ENCODE peak calls at places on chromosomes 2 and 18, in eight cellular contexts. One of them, this sample, is unnamed.
A peak's percentile ranks its signal among the peaks of the same experiment; 100 is the strongest.

GRCh38 chr2:241049739-241050623 is 51.6 kb downstream of the SNED1 start:
- DNase-seq in naive thymus-derived CD4-positive, alpha-beta T cell: no peak
- DNase-seq in CD8-positive, alpha-beta memory T cell: no peak
- DNase-seq in Peyer's patch: no peak
- DNase-seq in HCT116: no peak
- DNase-seq in fibroblast of lung: no peak
- DNase-seq in mammary epithelial cell: no peak
- DNase-seq in pancreas: no peak
- DNase-seq in this sample: no peak

GRCh38 chr2:177604291-177605065 is 211.9 kb downstream of the AGPS start:
- DNase-seq in HCT116: peak; percentile 53
- DNase-seq in mammary epithelial cell: peak; percentile 23
- DNase-seq in Peyer's patch: no peak
- DNase-seq in fibroblast of lung: peak; percentile 82
- DNase-seq in pancreas: no peak
- DNase-seq in naive thymus-derived CD4-positive, alpha-beta T cell: no peak
- DNase-seq in CD8-positive, alpha-beta memory T cell: no peak
- DNase-seq in this sample: peak; percentile 31

GRCh38 chr2:181944914-181945291 is 40.8 kb upstream of the PPP1R1C start:
- DNase-seq in Peyer's patch: no peak
- DNase-seq in mammary epithelial cell: no peak
- DNase-seq in pancreas: no peak
- DNase-seq in HCT116: no peak
- DNase-seq in CD8-positive, alpha-beta memory T cell: no peak
- DNase-seq in naive thymus-derived CD4-positive, alpha-beta T cell: no peak
- DNase-seq in fibroblast of lung: no peak
- DNase-seq in this sample: no peak

GRCh38 chr2:107927034-107927534 is 59.2 kb upstream of the SLC5A7 start:
- DNase-seq in CD8-positive, alpha-beta memory T cell: no peak
- DNase-seq in fibroblast of lung: no peak
- DNase-seq in naive thymus-derived CD4-positive, alpha-beta T cell: no peak
- DNase-seq in Peyer's patch: no peak
- DNase-seq in pancreas: no peak
- DNase-seq in mammary epithelial cell: no peak
- DNase-seq in HCT116: no peak
- DNase-seq in this sample: no peak

GRCh38 chr2:107936427-107937359 is 49.6 kb upstream of the SLC5A7 start:
- DNase-seq in naive thymus-derived CD4-positive, alpha-beta T cell: no peak
- DNase-seq in mammary epithelial cell: no peak
- DNase-seq in HCT116: no peak
- DNase-seq in fibroblast of lung: no peak
- DNase-seq in pancreas: no peak
- DNase-seq in CD8-positive, alpha-beta memory T cell: no peak
- DNase-seq in Peyer's patch: no peak
- DNase-seq in this sample: no peak

GRCh38 chr2:75450068-75450467 is 110.7 kb downstream of the EVA1A start:
- DNase-seq in pancreas: no peak
- DNase-seq in CD8-positive, alpha-beta memory T cell: no peak
- DNase-seq in mammary epithelial cell: no peak
- DNase-seq in HCT116: no peak
- DNase-seq in fibroblast of lung: no peak
- DNase-seq in naive thymus-derived CD4-positive, alpha-beta T cell: no peak
- DNase-seq in Peyer's patch: no peak
- DNase-seq in this sample: no peak

GRCh38 chr2:1751768-1752725 is 7.7 kb upstream of the PXDN start:
- DNase-seq in pancreas: peak; percentile 42
- DNase-seq in mammary epithelial cell: no peak
- DNase-seq in CD8-positive, alpha-beta memory T cell: no peak
- DNase-seq in naive thymus-derived CD4-positive, alpha-beta T cell: no peak
- DNase-seq in fibroblast of lung: no peak
- DNase-seq in HCT116: no peak
- DNase-seq in Peyer's patch: no peak
- DNase-seq in this sample: no peak

GRCh38 chr2:127173073-127173472 is 47.0 kb downstream of the CYP27C1 start:
- DNase-seq in CD8-positive, alpha-beta memory T cell: no peak
- DNase-seq in Peyer's patch: no peak
- DNase-seq in HCT116: no peak
- DNase-seq in naive thymus-derived CD4-positive, alpha-beta T cell: no peak
- DNase-seq in fibroblast of lung: peak; percentile 92
- DNase-seq in pancreas: no peak
- DNase-seq in mammary epithelial cell: peak; percentile 73
- DNase-seq in this sample: no peak

GRCh38 chr18:41391616-41392610 is 563.1 kb upstream of the PIK3C3 start:
- DNase-seq in CD8-positive, alpha-beta memory T cell: no peak
- DNase-seq in naive thymus-derived CD4-positive, alpha-beta T cell: no peak
- DNase-seq in mammary epithelial cell: peak; percentile 34
- DNase-seq in Peyer's patch: no peak
- DNase-seq in fibroblast of lung: peak; percentile 72
- DNase-seq in HCT116: no peak
- DNase-seq in pancreas: peak; percentile 65
- DNase-seq in this sample: peak; percentile 10

GRCh38 chr2:32932825-32933755 is 13.7 kb upstream of the LTBP1 start:
- DNase-seq in HCT116: no peak
- DNase-seq in pancreas: no peak
- DNase-seq in mammary epithelial cell: no peak
- DNase-seq in CD8-positive, alpha-beta memory T cell: no peak
- DNase-seq in fibroblast of lung: no peak
- DNase-seq in Peyer's patch: no peak
- DNase-seq in naive thymus-derived CD4-positive, alpha-beta T cell: no peak
- DNase-seq in this sample: no peak

GRCh38 chr18:13412901-13413300 is 194.3 kb downstream of the LDLRAD4 start:
- DNase-seq in mammary epithelial cell: no peak
- DNase-seq in HCT116: no peak
- DNase-seq in CD8-positive, alpha-beta memory T cell: no peak
- DNase-seq in Peyer's patch: no peak
- DNase-seq in pancreas: no peak
- DNase-seq in naive thymus-derived CD4-positive, alpha-beta T cell: no peak
- DNase-seq in fibroblast of lung: no peak
- DNase-seq in this sample: no peak

GRCh38 chr2:226057365-226057764 is 657.9 kb downstream of the NYAP2 start:
- DNase-seq in CD8-positive, alpha-beta memory T cell: no peak
- DNase-seq in fibroblast of lung: no peak
- DNase-seq in naive thymus-derived CD4-positive, alpha-beta T cell: no peak
- DNase-seq in Peyer's patch: no peak
- DNase-seq in pancreas: no peak
- DNase-seq in HCT116: no peak
- DNase-seq in mammary epithelial cell: no peak
- DNase-seq in this sample: no peak

GRCh38 chr2:107008843-107009242 is 122.9 kb upstream of the ST6GAL2 start:
- DNase-seq in HCT116: no peak
- DNase-seq in naive thymus-derived CD4-positive, alpha-beta T cell: no peak
- DNase-seq in mammary epithelial cell: no peak
- DNase-seq in pancreas: no peak
- DNase-seq in Peyer's patch: no peak
- DNase-seq in CD8-positive, alpha-beta memory T cell: no peak
- DNase-seq in fibroblast of lung: no peak
- DNase-seq in this sample: no peak

GRCh38 chr2:32425719-32426141 is 68.9 kb downstream of the BIRC6 start:
- DNase-seq in Peyer's patch: no peak
- DNase-seq in naive thymus-derived CD4-positive, alpha-beta T cell: no peak
- DNase-seq in HCT116: no peak
- DNase-seq in pancreas: no peak
- DNase-seq in CD8-positive, alpha-beta memory T cell: no peak
- DNase-seq in fibroblast of lung: peak; percentile 52
- DNase-seq in mammary epithelial cell: no peak
- DNase-seq in this sample: no peak

GRCh38 chr2:220894069-220894468 is 678.0 kb downstream of the EPHA4 start:
- DNase-seq in HCT116: no peak
- DNase-seq in pancreas: no peak
- DNase-seq in naive thymus-derived CD4-positive, alpha-beta T cell: no peak
- DNase-seq in CD8-positive, alpha-beta memory T cell: no peak
- DNase-seq in fibroblast of lung: peak; percentile 24
- DNase-seq in Peyer's patch: no peak
- DNase-seq in mammary epithelial cell: no peak
- DNase-seq in this sample: no peak

GRCh38 chr2:240144649-240145261 is 4.3 kb upstream of the OTOS start:
- DNase-seq in pancreas: no peak
- DNase-seq in naive thymus-derived CD4-positive, alpha-beta T cell: no peak
- DNase-seq in mammary epithelial cell: no peak
- DNase-seq in fibroblast of lung: no peak
- DNase-seq in CD8-positive, alpha-beta memory T cell: no peak
- DNase-seq in Peyer's patch: no peak
- DNase-seq in HCT116: no peak
- DNase-seq in this sample: no peak

GRCh38 chr2:173451137-173451536 is 96.5 kb downstream of the CDCA7 start:
- DNase-seq in fibroblast of lung: no peak
- DNase-seq in pancreas: no peak
- DNase-seq in HCT116: no peak
- DNase-seq in CD8-positive, alpha-beta memory T cell: no peak
- DNase-seq in Peyer's patch: no peak
- DNase-seq in naive thymus-derived CD4-positive, alpha-beta T cell: no peak
- DNase-seq in mammary epithelial cell: no peak
- DNase-seq in this sample: no peak

GRCh38 chr2:106011993-106012392 is 182.1 kb downstream of the UXS1 start:
- DNase-seq in pancreas: no peak
- DNase-seq in mammary epithelial cell: no peak
- DNase-seq in naive thymus-derived CD4-positive, alpha-beta T cell: no peak
- DNase-seq in Peyer's patch: no peak
- DNase-seq in CD8-positive, alpha-beta memory T cell: no peak
- DNase-seq in HCT116: no peak
- DNase-seq in fibroblast of lung: no peak
- DNase-seq in this sample: no peak

GRCh38 chr2:68762665-68763064 is 28.1 kb downstream of the ARHGAP25 start:
- DNase-seq in CD8-positive, alpha-beta memory T cell: peak; percentile 45
- DNase-seq in pancreas: no peak
- DNase-seq in naive thymus-derived CD4-positive, alpha-beta T cell: no peak
- DNase-seq in HCT116: no peak
- DNase-seq in Peyer's patch: no peak
- DNase-seq in mammary epithelial cell: no peak
- DNase-seq in fibroblast of lung: no peak
- DNase-seq in this sample: no peak

GRCh38 chr2:10276481-10277292 is 26.0 kb upstream of the HPCAL1 start:
- DNase-seq in naive thymus-derived CD4-positive, alpha-beta T cell: no peak
- DNase-seq in CD8-positive, alpha-beta memory T cell: no peak
- DNase-seq in Peyer's patch: no peak
- DNase-seq in pancreas: peak; percentile 53
- DNase-seq in fibroblast of lung: no peak
- DNase-seq in HCT116: no peak
- DNase-seq in mammary epithelial cell: no peak
- DNase-seq in this sample: no peak

GRCh38 chr2:10277293-10278028 is 25.2 kb upstream of the HPCAL1 start:
- DNase-seq in CD8-positive, alpha-beta memory T cell: no peak
- DNase-seq in naive thymus-derived CD4-positive, alpha-beta T cell: no peak
- DNase-seq in mammary epithelial cell: no peak
- DNase-seq in pancreas: peak; percentile 58
- DNase-seq in fibroblast of lung: no peak
- DNase-seq in HCT116: no peak
- DNase-seq in Peyer's patch: no peak
- DNase-seq in this sample: no peak

GRCh38 chr2:10279472-10279870 is 23.2 kb upstream of the HPCAL1 start:
- DNase-seq in fibroblast of lung: no peak
- DNase-seq in CD8-positive, alpha-beta memory T cell: no peak
- DNase-seq in pancreas: no peak
- DNase-seq in HCT116: no peak
- DNase-seq in Peyer's patch: no peak
- DNase-seq in naive thymus-derived CD4-positive, alpha-beta T cell: no peak
- DNase-seq in mammary epithelial cell: no peak
- DNase-seq in this sample: no peak

GRCh38 chr2:10278763-10279471 is 23.8 kb upstream of the HPCAL1 start:
- DNase-seq in CD8-positive, alpha-beta memory T cell: no peak
- DNase-seq in HCT116: no peak
- DNase-seq in naive thymus-derived CD4-positive, alpha-beta T cell: no peak
- DNase-seq in mammary epithelial cell: no peak
- DNase-seq in pancreas: no peak
- DNase-seq in fibroblast of lung: no peak
- DNase-seq in Peyer's patch: no peak
- DNase-seq in this sample: no peak

DNA sequence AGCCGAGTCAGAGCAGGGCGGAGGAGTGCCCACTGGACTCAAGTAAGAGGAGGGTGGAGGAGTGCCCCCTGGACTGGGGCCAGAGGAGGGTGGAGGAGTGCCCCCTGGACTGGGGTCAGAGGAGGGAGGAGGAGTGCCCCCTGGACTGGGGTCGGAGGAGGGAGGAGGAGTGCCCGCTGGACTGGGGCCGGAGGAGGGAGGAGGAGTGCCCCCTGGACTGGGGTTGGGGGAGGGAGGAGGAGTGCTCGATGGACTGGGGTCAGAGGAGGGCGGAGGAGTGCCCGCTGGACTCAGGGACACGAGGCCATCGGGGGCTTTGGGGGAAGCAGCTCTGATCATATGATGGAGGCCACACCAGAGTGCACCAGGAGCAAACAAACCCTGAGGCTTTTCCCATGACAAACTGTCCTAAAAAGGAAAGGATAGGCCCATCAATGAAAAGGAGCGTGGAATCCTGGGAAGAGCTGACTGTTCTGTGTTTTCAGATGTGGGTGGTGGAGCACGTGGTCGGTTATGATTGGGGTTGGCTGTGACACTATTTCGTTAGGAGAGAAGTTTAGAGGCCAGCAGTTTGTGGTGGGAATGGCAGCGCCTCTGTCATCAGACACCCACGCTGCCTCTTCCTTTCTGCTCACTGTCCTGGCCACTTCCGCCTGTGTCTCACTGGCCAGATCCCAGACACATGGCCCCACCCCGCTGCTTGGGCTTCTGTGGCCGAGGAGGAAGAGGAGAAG is 24.5 kb upstream of the HPCAL1 start:
- DNase-seq in pancreas: peak; percentile 60
- DNase-seq in mammary epithelial cell: peak; percentile 38
- DNase-seq in naive thymus-derived CD4-positive, alpha-beta T cell: no peak
- DNase-seq in Peyer's patch: peak; percentile 38
- DNase-seq in HCT116: no peak
- DNase-seq in fibroblast of lung: peak; percentile 46
- DNase-seq in CD8-positive, alpha-beta memory T cell: no peak
- DNase-seq in this sample: peak; percentile 20
- H3K27ac ChIP-seq in pancreas: peak overlapping the region; percentile 12
- H3K27ac ChIP-seq in mammary epithelial cell: no peak overlapping the region
- H3K27ac ChIP-seq in naive thymus-derived CD4-positive, alpha-beta T cell: no peak overlapping the region
- H3K27ac ChIP-seq in Peyer's patch: peak overlapping the region; percentile 36
- H3K27ac ChIP-seq in HCT116: no peak overlapping the region
- H3K27ac ChIP-seq in fibroblast of lung: no peak overlapping the region
- H3K27ac ChIP-seq in CD8-positive, alpha-beta memory T cell: peak overlapping the region; percentile 45
- H3K27ac ChIP-seq in this sample: no peak overlapping the region

GRCh38 chr18:4599312-4599711 is 144.2 kb upstream of the DLGAP1 start:
- DNase-seq in fibroblast of lung: no peak
- DNase-seq in mammary epithelial cell: no peak
- DNase-seq in naive thymus-derived CD4-positive, alpha-beta T cell: no peak
- DNase-seq in HCT116: no peak
- DNase-seq in CD8-positive, alpha-beta memory T cell: no peak
- DNase-seq in Peyer's patch: no peak
- DNase-seq in pancreas: no peak
- DNase-seq in this sample: no peak
- H3K27ac ChIP-seq in fibroblast of lung: no peak overlapping the region
- H3K27ac ChIP-seq in mammary epithelial cell: no peak overlapping the region
- H3K27ac ChIP-seq in naive thymus-derived CD4-positive, alpha-beta T cell: no peak overlapping the region
- H3K27ac ChIP-seq in HCT116: no peak overlapping the region
- H3K27ac ChIP-seq in CD8-positive, alpha-beta memory T cell: no peak overlapping the region
- H3K27ac ChIP-seq in Peyer's patch: no peak overlapping the region
- H3K27ac ChIP-seq in pancreas: no peak overlapping the region
- H3K27ac ChIP-seq in this sample: no peak overlapping the region

GRCh38 chr18:36724591-36725001 is 104.2 kb downstream of the TPGS2 start:
- DNase-seq in Peyer's patch: no peak
- DNase-seq in HCT116: no peak
- DNase-seq in mammary epithelial cell: no peak
- DNase-seq in CD8-positive, alpha-beta memory T cell: no peak
- DNase-seq in pancreas: no peak
- DNase-seq in naive thymus-derived CD4-positive, alpha-beta T cell: no peak
- DNase-seq in fibroblast of lung: no peak
- DNase-seq in this sample: no peak
- H3K27ac ChIP-seq in Peyer's patch: no peak overlapping the region
- H3K27ac ChIP-seq in HCT116: no peak overlapping the region
- H3K27ac ChIP-seq in mammary epithelial cell: no peak overlapping the region
- H3K27ac ChIP-seq in CD8-positive, alpha-beta memory T cell: no peak overlapping the region
- H3K27ac ChIP-seq in pancreas: no peak overlapping the region
- H3K27ac ChIP-seq in naive thymus-derived CD4-positive, alpha-beta T cell: no peak overlapping the region
- H3K27ac ChIP-seq in fibroblast of lung: no peak overlapping the region
- H3K27ac ChIP-seq in this sample: no peak overlapping the region

GRCh38 chr2:128348505-128349065 is 29.9 kb upstream of the HS6ST1 start:
- DNase-seq in mammary epithelial cell: no peak
- DNase-seq in Peyer's patch: peak; percentile 9
- DNase-seq in pancreas: no peak
- DNase-seq in naive thymus-derived CD4-positive, alpha-beta T cell: no peak
- DNase-seq in CD8-positive, alpha-beta memory T cell: no peak
- DNase-seq in HCT116: no peak
- DNase-seq in fibroblast of lung: no peak
- DNase-seq in this sample: no peak
- H3K27ac ChIP-seq in mammary epithelial cell: no peak overlapping the region
- H3K27ac ChIP-seq in Peyer's patch: no peak overlapping the region
- H3K27ac ChIP-seq in pancreas: peak overlapping the region; percentile 54
- H3K27ac ChIP-seq in naive thymus-derived CD4-positive, alpha-beta T cell: no peak overlapping the region
- H3K27ac ChIP-seq in CD8-positive, alpha-beta memory T cell: no peak overlapping the region
- H3K27ac ChIP-seq in HCT116: no peak overlapping the region
- H3K27ac ChIP-seq in fibroblast of lung: no peak overlapping the region
- H3K27ac ChIP-seq in this sample: no peak overlapping the region